ENCODE peak calls at places on chromosomes 6 and 20, in four cellular contexts. S is K562, V is HepG2, C is GM12878. T is an unnamed sample.
A peak's percentile ranks its signal among the peaks of the same experiment; 100 is the strongest.

GRCh38 chr6:105781905-105782304 is 304.2 kb upstream of the PRDM1 start:
- DNase-seq in S (no peak), V (no peak), C (no peak), T (no peak)

GRCh38 chr6:35973670-35974222 is 50.7 kb downstream of the SLC26A8 start:
- DNase-seq in S (peak; percentile 72), V (peak; percentile 93), C (peak; percentile 67), T (no peak)

GRCh38 chr20:646107-646867 is 6.7 kb downstream of the SRXN1 start:
- DNase-seq in S (no peak), V (peak; percentile 84), C (no peak), T (no peak)

GRCh38 chr6:15522427-15522826 is 140.4 kb downstream of the DTNBP1 start:
- DNase-seq in S (no peak), V (no peak), C (no peak), T (no peak)

GRCh38 chr6:147141690-147142308 is 62.4 kb upstream of the STXBP5 start:
- DNase-seq in S (no peak), V (no peak), C (no peak), T (no peak)

GRCh38 chr6:21846541-21847451 is 253.2 kb downstream of the SOX4 start:
- DNase-seq in S (no peak), V (peak; percentile 25), C (no peak), T (peak; percentile 17)

GRCh38 chr6:114055319-114055718 is 84.4 kb upstream of the HDAC2 start:
- DNase-seq in S (no peak), V (no peak), C (no peak), T (no peak)

GRCh38 chr20:61808497-61808896 is 257.2 kb downstream of the TAF4 start:
- DNase-seq in S (no peak), V (no peak), C (no peak), T (no peak)

GRCh38 chr6:127950566-127951141 is 49.8 kb upstream of the THEMIS start:
- DNase-seq in S (no peak), V (no peak), C (no peak), T (no peak)

GRCh38 chr6:134223761-134224445 is 94.0 kb downstream of the SGK1 start:
- DNase-seq in S (no peak), V (no peak), C (no peak), T (no peak)

GRCh38 chr20:38633577-38634093 is 32.0 kb downstream of the ARHGAP40 start:
- DNase-seq in S (peak; percentile 88), V (peak; percentile 71), C (no peak), T (peak; percentile 88)

GRCh38 chr6:138563650-138564049 is 64.4 kb upstream of the NHSL1 start:
- DNase-seq in S (no peak), V (no peak), C (no peak), T (no peak)

GRCh38 chr20:62734881-62735280 is 26.2 kb downstream of the NTSR1 start:
- DNase-seq in S (no peak), V (no peak), C (no peak), T (no peak)

GRCh38 chr6:167682125-167682524 is 144.6 kb upstream of the AFDN start:
- DNase-seq in S (no peak), V (no peak), C (no peak), T (no peak)

GRCh38 chr20:16302818-16303217 is 270.4 kb downstream of the KIF16B start:
- DNase-seq in S (no peak), V (no peak), C (no peak), T (no peak)

GRCh38 chr6:23002044-23002619 is 432.8 kb downstream of the HDGFL1 start:
- DNase-seq in S (no peak), V (no peak), C (no peak), T (no peak)

GRCh38 chr20:25991756-25992130 is 295.1 kb upstream of the ZNF337 start:
- DNase-seq in S (no peak), V (no peak), C (no peak), T (no peak)
- TF ChIP-seq TARDBP in S (no peak), V (no peak), C (no peak), T (no peak)

GRCh38 chr6:152636675-152637421 is at the start of gene SYNE1:
- DNase-seq in S (no peak), V (no peak), C (no peak), T (peak; percentile 61)

GRCh38 chr6:152637422-152638047 is 373 bp upstream of the SYNE1 start:
- DNase-seq in S (no peak), V (no peak), C (no peak), T (no peak)

GRCh38 chr6:152632383-152632782 is 4.8 kb downstream of the SYNE1 start:
- DNase-seq in S (no peak), V (no peak), C (no peak), T (no peak)

GRCh38 chr6:152634773-152635172 is 2.4 kb downstream of the SYNE1 start:
- DNase-seq in S (no peak), V (no peak), C (no peak), T (no peak)

DNA sequence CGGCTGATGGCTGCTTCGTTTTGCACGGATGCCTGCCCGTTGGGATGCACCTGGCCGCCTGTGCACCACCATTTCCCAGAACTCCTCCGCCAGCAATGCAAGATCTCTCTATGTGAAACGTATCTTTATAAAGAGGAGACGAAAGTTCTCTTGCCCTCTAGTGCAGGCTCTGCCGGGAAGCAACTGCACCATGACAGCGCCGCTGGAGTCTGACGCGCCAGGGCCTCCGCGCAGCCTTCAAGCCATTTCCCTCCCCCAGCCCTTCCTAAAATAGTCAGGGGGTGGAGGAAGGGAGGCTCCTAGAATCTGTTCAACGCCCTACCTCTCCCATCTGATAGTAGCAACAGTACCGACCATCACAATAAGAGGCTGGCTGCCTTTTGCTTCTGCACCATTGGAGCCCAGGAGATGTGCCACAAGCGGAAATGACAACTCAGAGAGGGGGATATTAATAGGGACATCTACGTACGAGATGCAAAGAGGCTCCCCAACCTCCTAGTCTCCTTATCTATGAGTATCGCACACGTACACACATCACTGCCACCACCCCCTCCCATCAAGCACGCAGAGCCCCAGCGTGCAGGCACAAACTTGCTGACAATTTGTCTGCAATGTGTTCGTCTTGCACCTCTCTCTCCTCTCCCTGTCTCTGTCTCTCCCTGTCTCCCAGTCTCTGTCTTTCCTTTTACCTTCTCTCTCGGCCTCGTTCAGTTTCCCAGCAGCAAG is 1.1 kb downstream of the SYNE1 start:
- DNase-seq in S (no peak), V (no peak), C (no peak), T (peak; percentile 20)
- TF ChIP-seq BHLHE40 in S (no peak), V (no peak), C (no peak), T (no peak)

GRCh38 chr6:52694404-52694803 is 23.5 kb downstream of the TMEM14A start:
- DNase-seq in S (no peak), V (no peak), C (no peak), T (no peak)

GRCh38 chr6:52691718-52692117 is 20.8 kb downstream of the TMEM14A start:
- DNase-seq in S (no peak), V (no peak), C (no peak), T (no peak)

GRCh38 chr6:52693777-52694176 is 22.9 kb downstream of the TMEM14A start:
- DNase-seq in S (no peak), V (no peak), C (no peak), T (no peak)

GRCh38 chr6:52686878-52687699 is 16.2 kb downstream of the TMEM14A start:
- DNase-seq in S (peak; percentile 46), V (no peak), C (no peak), T (no peak)

GRCh38 chr6:52689857-52690256 is 18.9 kb downstream of the TMEM14A start:
- DNase-seq in S (no peak), V (no peak), C (no peak), T (no peak)
- TF ChIP-seq FOXM1 in S (no peak), V (no peak), C (no peak), T (no peak)

GRCh38 chr20:22559711-22560305 is 24.6 kb downstream of the FOXA2 start:
- DNase-seq in S (no peak), V (no peak), C (no peak), T (no peak)

GRCh38 chr20:22561965-22562581 is 22.3 kb downstream of the FOXA2 start:
- DNase-seq in S (no peak), V (no peak), C (no peak), T (no peak)

GRCh38 chr20:22560817-22561216 is 23.6 kb downstream of the FOXA2 start:
- DNase-seq in S (no peak), V (no peak), C (no peak), T (no peak)

GRCh38 chr20:22563062-22563965 is 21.1 kb downstream of the FOXA2 start:
- DNase-seq in S (no peak), V (no peak), C (no peak), T (no peak)

DNA sequence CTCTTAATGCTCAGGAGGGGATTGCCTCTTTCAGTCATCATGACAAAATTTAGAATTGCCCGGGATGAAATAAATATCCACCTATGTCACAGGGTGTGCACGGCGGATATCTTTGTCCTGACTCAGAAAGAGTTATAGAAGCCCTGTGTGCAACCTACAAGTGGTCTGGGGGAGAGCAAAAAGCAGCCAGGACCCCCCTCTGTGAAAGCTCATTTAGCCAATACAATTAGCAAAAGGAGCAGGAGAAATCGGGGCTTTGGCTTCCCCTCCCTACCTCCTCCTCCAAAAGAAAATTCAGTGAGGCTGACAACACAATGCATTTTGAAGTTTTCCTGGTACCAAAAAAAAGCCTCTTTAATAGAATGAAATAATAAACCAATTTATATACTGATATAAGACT is 21.8 kb downstream of the FOXA2 start:
- DNase-seq in S (no peak), V (no peak), C (no peak), T (no peak)
- TF ChIP-seq TARDBP in S (no peak), V (no peak), C (no peak), T (no peak)

DNA sequence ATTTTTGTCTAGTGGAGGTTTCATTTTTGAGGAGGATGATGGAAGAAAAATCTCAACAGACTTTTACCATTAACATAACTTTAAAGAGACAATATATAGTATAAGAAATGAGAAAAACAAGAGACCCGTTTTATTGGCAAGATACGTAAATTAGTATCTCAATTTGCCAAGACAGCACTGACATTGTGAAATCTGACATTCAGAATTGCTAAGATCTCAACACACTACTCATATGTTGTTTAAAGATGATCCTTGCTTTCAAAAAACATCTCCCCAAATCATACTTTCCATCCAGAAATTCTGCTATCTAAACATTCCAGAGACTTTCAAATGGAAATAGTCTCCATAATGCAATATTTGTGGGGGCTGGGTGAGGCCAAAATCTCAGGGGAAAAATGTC is 220.9 kb upstream of the CEP162 start:
- DNase-seq in S (no peak), V (no peak), C (no peak), T (no peak)
- TF ChIP-seq BHLHE40 in S (no peak), V (no peak), C (no peak), T (no peak)

DNA sequence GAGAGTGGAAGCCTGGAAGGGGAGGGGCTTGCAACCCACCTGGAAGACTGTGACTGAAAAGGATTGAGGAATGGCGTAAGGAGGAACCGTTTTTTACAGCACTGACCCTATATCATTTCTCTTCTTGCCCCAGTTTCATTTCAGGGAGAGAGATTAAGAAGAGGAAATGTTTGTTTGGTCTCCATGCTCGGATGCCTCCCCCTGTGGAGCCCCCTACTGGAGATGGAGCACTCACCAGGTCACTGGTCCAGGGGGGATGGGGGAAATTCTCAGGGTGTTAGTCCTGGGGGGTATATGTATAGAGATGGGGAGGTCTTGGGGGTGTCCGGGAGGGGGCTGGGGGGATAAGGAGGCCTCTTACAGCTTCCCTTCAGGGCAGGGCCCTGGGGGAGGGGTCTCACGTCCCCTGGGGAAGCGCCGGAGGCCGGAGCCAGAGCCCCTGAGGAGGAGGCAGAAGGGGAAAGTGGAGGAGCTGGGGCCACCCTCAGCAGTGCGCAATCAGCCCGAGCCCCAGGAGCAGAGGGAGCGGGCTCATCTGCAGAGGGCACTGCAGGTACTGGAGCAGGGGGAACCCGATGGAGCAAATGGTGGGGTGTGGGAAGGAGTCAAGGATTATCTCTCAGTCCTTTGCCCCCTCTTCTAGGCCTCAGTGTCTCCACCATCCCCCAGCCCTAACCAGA is 3.2 kb downstream of the CUTA start:
- DNase-seq in S (peak; percentile 50), V (no peak), C (no peak), T (no peak)
- TF ChIP-seq FOXM1 in S (no peak), V (no peak), C (no peak), T (no peak)

T was measured in HEK293T.